ENCODE peak calls at places on chromosomes 11 and 22, in five cellular contexts. N is bronchial epithelial cell, Q is posterior vena cava, L is T follicular helper cell, P is lower leg skin. J is an unnamed sample.
A peak's percentile ranks its signal among the peaks of the same experiment; 100 is the strongest.

GRCh38 chr11:110490886-110491285 is 61.1 kb downstream of the FDX1 start:
- DNase-seq in N (peak; percentile 76), Q (no peak), L (no peak), P (no peak), J (no peak)

GRCh38 chr11:110818032-110818687 is 105.9 kb upstream of the ARHGAP20 start:
- DNase-seq in N (peak; percentile 86), Q (no peak), L (no peak), P (no peak), J (no peak)

GRCh38 chr11:71502871-71503435 is 24.1 kb upstream of the KRTAP5-7 start:
- DNase-seq in N (no peak), Q (peak; percentile 70), L (no peak), P (peak; percentile 81), J (no peak)

GRCh38 chr11:87063982-87064381 is 26.2 kb downstream of the TMEM135 start:
- DNase-seq in N (peak; percentile 5), Q (no peak), L (no peak), P (no peak), J (no peak)

GRCh38 chr11:100739636-100740035 is 52.5 kb downstream of the ARHGAP42 start:
- DNase-seq in N (peak; percentile 54), Q (no peak), L (no peak), P (no peak), J (no peak)

GRCh38 chr11:120657306-120658070 is 145.9 kb downstream of the GRIK4 start:
- DNase-seq in N (no peak), Q (no peak), L (no peak), P (no peak), J (no peak)

GRCh38 chr11:75800728-75801361 is 14.2 kb upstream of the UVRAG start:
- DNase-seq in N (no peak), Q (peak; percentile 63), L (no peak), P (no peak), J (no peak)

GRCh38 chr11:124812876-124813275 is 12.7 kb upstream of the MSANTD2 start:
- DNase-seq in N (no peak), Q (no peak), L (no peak), P (no peak), J (no peak)

GRCh38 chr22:23190526-23190925 is 10.2 kb downstream of the BCR start:
- DNase-seq in N (no peak), Q (no peak), L (no peak), P (no peak), J (no peak)

GRCh38 chr22:38923463-38924196 is 33.8 kb upstream of the APOBEC3A start:
- DNase-seq in N (peak; percentile 30), Q (peak; percentile 92), L (no peak), P (peak; percentile 91), J (peak; percentile 28)

GRCh38 chr11:6799402-6799801 is at the start of gene OR6A2:
- DNase-seq in N (peak; percentile 47), Q (no peak), L (no peak), P (no peak), J (no peak)

GRCh38 chr11:33722579-33723234 is 13.5 kb downstream of the CD59 start:
- DNase-seq in N (peak; percentile 65), Q (peak; percentile 86), L (no peak), P (peak; percentile 86), J (no peak)